ENCODE peak calls at places on chromosomes 7 and 10, in seven cellular contexts. One of them, this sample, is unnamed.

GRCh38 chr7:44162785-44163395 is 21.8 kb upstream of the MYL7 start:
- DNase-seq in upper lobe of right lung: no peak
- DNase-seq in heart right ventricle: no peak
- DNase-seq in Peyer's patch: no peak
- DNase-seq in fibroblast of the aortic adventitia: no peak
- DNase-seq in Caco-2: no peak
- DNase-seq in CD4-positive, alpha-beta memory T cell: no peak
- DNase-seq in this sample: no peak

GRCh38 chr7:100023526-100023925 is 8.1 kb downstream of the ZKSCAN1 start:
- DNase-seq in heart right ventricle: no peak
- DNase-seq in upper lobe of right lung: no peak
- DNase-seq in Peyer's patch: no peak
- DNase-seq in fibroblast of the aortic adventitia: no peak
- DNase-seq in CD4-positive, alpha-beta memory T cell: no peak
- DNase-seq in Caco-2: no peak
- DNase-seq in this sample: no peak

GRCh38 chr10:89588671-89589070 is 53.3 kb upstream of the SLC16A12 start:
- DNase-seq in Peyer's patch: no peak
- DNase-seq in upper lobe of right lung: no peak
- DNase-seq in Caco-2: no peak
- DNase-seq in heart right ventricle: no peak
- DNase-seq in fibroblast of the aortic adventitia: peak
- DNase-seq in CD4-positive, alpha-beta memory T cell: no peak
- DNase-seq in this sample: no peak

GRCh38 chr7:158821173-158822021 is 7.9 kb downstream of the ESYT2 start:
- DNase-seq in CD4-positive, alpha-beta memory T cell: no peak
- DNase-seq in heart right ventricle: no peak
- DNase-seq in fibroblast of the aortic adventitia: peak
- DNase-seq in upper lobe of right lung: no peak
- DNase-seq in Caco-2: no peak
- DNase-seq in Peyer's patch: no peak
- DNase-seq in this sample: no peak

GRCh38 chr7:17299477-17299991 is 1.1 kb downstream of the AHR start:
- DNase-seq in Peyer's patch: peak
- DNase-seq in Caco-2: no peak
- DNase-seq in upper lobe of right lung: no peak
- DNase-seq in fibroblast of the aortic adventitia: peak
- DNase-seq in CD4-positive, alpha-beta memory T cell: peak
- DNase-seq in heart right ventricle: no peak
- DNase-seq in this sample: no peak

GRCh38 chr7:157690833-157691382 is 354.1 kb downstream of the DNAJB6 start:
- DNase-seq in CD4-positive, alpha-beta memory T cell: no peak
- DNase-seq in Caco-2: peak
- DNase-seq in Peyer's patch: peak
- DNase-seq in upper lobe of right lung: peak
- DNase-seq in fibroblast of the aortic adventitia: peak
- DNase-seq in heart right ventricle: peak
- DNase-seq in this sample: no peak

GRCh38 chr10:30037620-30038336 is 21.6 kb downstream of the JCAD start:
- DNase-seq in CD4-positive, alpha-beta memory T cell: no peak
- DNase-seq in heart right ventricle: no peak
- DNase-seq in Caco-2: no peak
- DNase-seq in fibroblast of the aortic adventitia: no peak
- DNase-seq in Peyer's patch: no peak
- DNase-seq in upper lobe of right lung: no peak
- DNase-seq in this sample: peak

GRCh38 chr7:137996871-137997270 is 5.0 kb downstream of the CREB3L2 start:
- DNase-seq in fibroblast of the aortic adventitia: no peak
- DNase-seq in Peyer's patch: no peak
- DNase-seq in heart right ventricle: no peak
- DNase-seq in upper lobe of right lung: no peak
- DNase-seq in Caco-2: no peak
- DNase-seq in CD4-positive, alpha-beta memory T cell: no peak
- DNase-seq in this sample: no peak

GRCh38 chr10:75956624-75957023 is 525.2 kb downstream of the LRMDA start:
- DNase-seq in Peyer's patch: no peak
- DNase-seq in CD4-positive, alpha-beta memory T cell: no peak
- DNase-seq in upper lobe of right lung: no peak
- DNase-seq in Caco-2: no peak
- DNase-seq in fibroblast of the aortic adventitia: peak
- DNase-seq in heart right ventricle: no peak
- DNase-seq in this sample: no peak

GRCh38 chr7:101436857-101437576 is 74.3 kb downstream of the COL26A1 start:
- DNase-seq in CD4-positive, alpha-beta memory T cell: no peak
- DNase-seq in upper lobe of right lung: no peak
- DNase-seq in fibroblast of the aortic adventitia: no peak
- DNase-seq in heart right ventricle: no peak
- DNase-seq in Peyer's patch: no peak
- DNase-seq in Caco-2: peak
- DNase-seq in this sample: no peak

GRCh38 chr7:158541330-158542010 is 46.2 kb downstream of the PTPRN2 start:
- DNase-seq in Caco-2: no peak
- DNase-seq in fibroblast of the aortic adventitia: no peak
- DNase-seq in upper lobe of right lung: no peak
- DNase-seq in CD4-positive, alpha-beta memory T cell: peak
- DNase-seq in Peyer's patch: peak
- DNase-seq in heart right ventricle: no peak
- DNase-seq in this sample: no peak

GRCh38 chr10:131961777-131962450 is 19.8 kb downstream of the BNIP3 start:
- DNase-seq in fibroblast of the aortic adventitia: no peak
- DNase-seq in CD4-positive, alpha-beta memory T cell: no peak
- DNase-seq in upper lobe of right lung: peak
- DNase-seq in Peyer's patch: peak
- DNase-seq in heart right ventricle: no peak
- DNase-seq in Caco-2: no peak
- DNase-seq in this sample: no peak

GRCh38 chr10:88070080-88070880 is 206.9 kb downstream of the PTEN start:
- DNase-seq in CD4-positive, alpha-beta memory T cell: no peak
- DNase-seq in Caco-2: no peak
- DNase-seq in Peyer's patch: no peak
- DNase-seq in heart right ventricle: no peak
- DNase-seq in upper lobe of right lung: no peak
- DNase-seq in fibroblast of the aortic adventitia: no peak
- DNase-seq in this sample: no peak

GRCh38 chr7:110835209-110835608 is 255.7 kb upstream of the LRRN3 start:
- DNase-seq in fibroblast of the aortic adventitia: no peak
- DNase-seq in CD4-positive, alpha-beta memory T cell: peak
- DNase-seq in heart right ventricle: no peak
- DNase-seq in Peyer's patch: no peak
- DNase-seq in Caco-2: no peak
- DNase-seq in upper lobe of right lung: no peak
- DNase-seq in this sample: no peak

GRCh38 chr7:20352573-20353304 is 22.0 kb downstream of the ITGB8 start:
- DNase-seq in Caco-2: peak
- DNase-seq in upper lobe of right lung: no peak
- DNase-seq in heart right ventricle: no peak
- DNase-seq in fibroblast of the aortic adventitia: peak
- DNase-seq in Peyer's patch: no peak
- DNase-seq in CD4-positive, alpha-beta memory T cell: no peak
- DNase-seq in this sample: no peak

GRCh38 chr10:77965294-77965693 is 38.7 kb upstream of the DLG5 start:
- DNase-seq in heart right ventricle: no peak
- DNase-seq in fibroblast of the aortic adventitia: peak
- DNase-seq in upper lobe of right lung: no peak
- DNase-seq in Peyer's patch: no peak
- DNase-seq in CD4-positive, alpha-beta memory T cell: no peak
- DNase-seq in Caco-2: no peak
- DNase-seq in this sample: no peak

GRCh38 chr10:11170993-11171416 is 153.3 kb downstream of the CELF2 start:
- DNase-seq in Peyer's patch: peak
- DNase-seq in CD4-positive, alpha-beta memory T cell: no peak
- DNase-seq in Caco-2: no peak
- DNase-seq in fibroblast of the aortic adventitia: no peak
- DNase-seq in heart right ventricle: no peak
- DNase-seq in upper lobe of right lung: no peak
- DNase-seq in this sample: no peak

GRCh38 chr10:114172241-114172640 is 1.8 kb downstream of the CCDC186 start:
- DNase-seq in fibroblast of the aortic adventitia: peak
- DNase-seq in CD4-positive, alpha-beta memory T cell: no peak
- DNase-seq in heart right ventricle: no peak
- DNase-seq in Peyer's patch: no peak
- DNase-seq in upper lobe of right lung: no peak
- DNase-seq in Caco-2: no peak
- DNase-seq in this sample: no peak

GRCh38 chr7:72546586-72546985 is 134.4 kb upstream of the CALN1 start:
- DNase-seq in Caco-2: no peak
- DNase-seq in Peyer's patch: no peak
- DNase-seq in upper lobe of right lung: no peak
- DNase-seq in CD4-positive, alpha-beta memory T cell: no peak
- DNase-seq in heart right ventricle: no peak
- DNase-seq in fibroblast of the aortic adventitia: no peak
- DNase-seq in this sample: no peak

DNA sequence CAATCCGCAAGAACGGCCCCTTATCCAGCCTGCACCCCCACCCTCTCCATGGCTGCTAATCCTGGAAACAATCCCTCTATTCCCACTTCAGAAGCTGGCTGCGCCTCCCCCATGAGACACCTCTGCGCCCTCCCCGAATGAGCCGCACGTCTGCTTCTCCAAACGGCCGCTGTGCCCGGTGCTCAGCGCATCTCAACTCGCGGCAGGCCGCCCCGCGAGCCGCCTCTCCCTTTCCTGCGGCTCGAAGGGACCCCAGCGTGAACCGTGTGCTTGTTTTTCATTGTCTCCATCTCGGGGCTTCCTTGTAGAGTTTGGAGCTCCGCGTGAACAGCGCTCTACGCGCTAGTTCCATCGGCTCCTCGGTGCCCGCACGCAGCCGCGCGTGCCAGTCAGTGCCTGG is 20.8 kb upstream of the FXYD4 start:
- DNase-seq in Peyer's patch: no peak
- DNase-seq in fibroblast of the aortic adventitia: no peak
- DNase-seq in CD4-positive, alpha-beta memory T cell: no peak
- DNase-seq in heart right ventricle: no peak
- DNase-seq in upper lobe of right lung: no peak
- DNase-seq in Caco-2: no peak
- DNase-seq in this sample: no peak
- H3K4me3 ChIP-seq in Peyer's patch: no peak
- H3K4me3 ChIP-seq in fibroblast of the aortic adventitia: no peak
- H3K4me3 ChIP-seq in CD4-positive, alpha-beta memory T cell: no peak
- H3K4me3 ChIP-seq in heart right ventricle: peak
- H3K4me3 ChIP-seq in upper lobe of right lung: no peak
- H3K4me3 ChIP-seq in Caco-2: no peak
- H3K4me3 ChIP-seq in this sample: no peak

DNA sequence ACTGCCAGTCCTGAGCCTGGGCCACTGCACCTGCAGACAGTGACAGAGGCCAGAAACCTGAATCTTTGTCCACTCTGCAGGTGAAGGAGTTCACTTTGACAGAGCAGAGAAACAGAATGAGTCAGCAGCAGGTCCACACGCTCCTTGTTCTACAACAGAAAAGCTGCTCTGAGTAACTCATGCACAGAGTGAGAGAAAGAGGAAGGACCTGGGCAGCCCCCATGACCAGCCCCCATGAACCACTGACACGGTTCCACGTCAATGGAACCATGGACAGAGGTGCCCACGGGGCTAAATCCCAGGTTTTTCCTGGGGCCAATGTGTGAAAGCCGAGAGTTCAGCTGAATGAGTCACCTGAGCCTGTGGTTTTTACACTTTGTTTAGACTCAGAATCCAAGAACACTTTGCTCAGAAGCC is 40.8 kb upstream of the CTBP2 start:
- DNase-seq in Caco-2: no peak
- DNase-seq in upper lobe of right lung: peak
- DNase-seq in Peyer's patch: no peak
- DNase-seq in CD4-positive, alpha-beta memory T cell: no peak
- DNase-seq in heart right ventricle: no peak
- DNase-seq in fibroblast of the aortic adventitia: no peak
- DNase-seq in this sample: no peak
- H3K4me3 ChIP-seq in Caco-2: no peak
- H3K4me3 ChIP-seq in upper lobe of right lung: no peak
- H3K4me3 ChIP-seq in Peyer's patch: no peak
- H3K4me3 ChIP-seq in CD4-positive, alpha-beta memory T cell: no peak
- H3K4me3 ChIP-seq in heart right ventricle: no peak
- H3K4me3 ChIP-seq in fibroblast of the aortic adventitia: no peak
- H3K4me3 ChIP-seq in this sample: no peak

GRCh38 chr7:47787249-47788069 is 160.8 kb downstream of the PKD1L1 start:
- DNase-seq in Caco-2: no peak
- DNase-seq in upper lobe of right lung: no peak
- DNase-seq in Peyer's patch: no peak
- DNase-seq in heart right ventricle: no peak
- DNase-seq in CD4-positive, alpha-beta memory T cell: no peak
- DNase-seq in fibroblast of the aortic adventitia: no peak
- DNase-seq in this sample: no peak

GRCh38 chr7:47783456-47784240 is 164.6 kb downstream of the PKD1L1 start:
- DNase-seq in Caco-2: no peak
- DNase-seq in upper lobe of right lung: no peak
- DNase-seq in fibroblast of the aortic adventitia: peak
- DNase-seq in CD4-positive, alpha-beta memory T cell: no peak
- DNase-seq in Peyer's patch: no peak
- DNase-seq in heart right ventricle: no peak
- DNase-seq in this sample: no peak

GRCh38 chr7:47786557-47787248 is 161.6 kb downstream of the PKD1L1 start:
- DNase-seq in CD4-positive, alpha-beta memory T cell: no peak
- DNase-seq in upper lobe of right lung: no peak
- DNase-seq in fibroblast of the aortic adventitia: peak
- DNase-seq in Caco-2: peak
- DNase-seq in Peyer's patch: peak
- DNase-seq in heart right ventricle: no peak
- DNase-seq in this sample: peak

GRCh38 chr7:47788083-47788482 is 160.2 kb downstream of the PKD1L1 start:
- DNase-seq in fibroblast of the aortic adventitia: no peak
- DNase-seq in heart right ventricle: no peak
- DNase-seq in Peyer's patch: no peak
- DNase-seq in CD4-positive, alpha-beta memory T cell: no peak
- DNase-seq in Caco-2: no peak
- DNase-seq in upper lobe of right lung: no peak
- DNase-seq in this sample: no peak

DNA sequence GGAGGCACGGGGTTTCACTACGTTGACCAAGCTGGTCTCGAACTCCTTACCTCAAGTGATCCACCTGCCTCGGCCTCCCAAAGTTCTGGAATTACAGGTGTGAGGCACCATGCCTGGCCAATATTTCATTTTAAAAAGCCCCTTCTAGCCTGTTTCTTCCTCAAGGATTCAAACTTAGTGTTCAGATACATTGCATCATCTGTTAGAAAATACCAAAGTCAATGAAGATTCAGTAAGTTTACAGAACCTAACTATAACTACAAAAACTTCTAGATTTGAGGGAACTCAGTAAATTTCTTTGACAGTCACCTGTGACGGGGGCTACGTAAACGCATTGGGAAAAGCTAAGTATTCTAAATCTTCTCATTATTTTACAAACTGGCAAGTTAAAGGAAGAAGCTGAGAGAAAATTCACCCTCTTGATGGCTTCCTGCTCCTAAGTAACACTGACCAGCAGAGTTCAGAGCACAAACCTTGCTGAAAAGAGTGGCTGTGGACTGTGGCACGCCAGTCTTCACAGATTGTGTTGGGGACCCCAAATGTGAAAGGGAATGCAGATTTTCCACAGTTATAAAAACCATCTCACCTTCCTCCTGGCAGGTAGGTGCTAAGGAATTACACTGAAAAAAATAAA is 162.2 kb downstream of the PKD1L1 start:
- DNase-seq in Peyer's patch: no peak
- DNase-seq in heart right ventricle: no peak
- DNase-seq in fibroblast of the aortic adventitia: no peak
- DNase-seq in upper lobe of right lung: no peak
- DNase-seq in Caco-2: no peak
- DNase-seq in CD4-positive, alpha-beta memory T cell: no peak
- DNase-seq in this sample: no peak
- H3K4me3 ChIP-seq in Peyer's patch: no peak
- H3K4me3 ChIP-seq in heart right ventricle: no peak
- H3K4me3 ChIP-seq in fibroblast of the aortic adventitia: no peak
- H3K4me3 ChIP-seq in upper lobe of right lung: no peak
- H3K4me3 ChIP-seq in Caco-2: no peak
- H3K4me3 ChIP-seq in CD4-positive, alpha-beta memory T cell: no peak
- H3K4me3 ChIP-seq in this sample: no peak

GRCh38 chr10:49277973-49278372 is 21.0 kb upstream of the C10orf71 start:
- DNase-seq in heart right ventricle: no peak
- DNase-seq in upper lobe of right lung: no peak
- DNase-seq in Peyer's patch: no peak
- DNase-seq in Caco-2: no peak
- DNase-seq in CD4-positive, alpha-beta memory T cell: no peak
- DNase-seq in fibroblast of the aortic adventitia: no peak
- DNase-seq in this sample: no peak
- H3K4me3 ChIP-seq in heart right ventricle: no peak
- H3K4me3 ChIP-seq in upper lobe of right lung: no peak
- H3K4me3 ChIP-seq in Peyer's patch: no peak
- H3K4me3 ChIP-seq in Caco-2: no peak
- H3K4me3 ChIP-seq in CD4-positive, alpha-beta memory T cell: no peak
- H3K4me3 ChIP-seq in fibroblast of the aortic adventitia: no peak
- H3K4me3 ChIP-seq in this sample: no peak